ENCODE peak calls at places on chromosome 13, in eight cellular contexts. I is ascending aorta; C is NCI-H510A treated with DMSO at 0.1 percent for 48 hours; H is GM19239; W is hypothalamus; Z is stimulated activated naive CD8-positive, alpha-beta T cell treated with anti-CD3 and anti-CD28 coated beads, Interleukin-15, amount 100 ng/mL, for 72 hours; N is effector CD4-positive, alpha-beta T cell; M is Kasumi-1. R is an unnamed sample.

GRCh38 chr13:59425211-59425721 is 738.5 kb downstream of the DIAPH3 start:
- DNase-seq in C (no peak), Z (no peak), M (no peak), I (no peak), N (no peak), H (no peak), W (no peak), R (no peak)

GRCh38 chr13:71871180-71871754 is 4.3 kb upstream of the DACH1 start:
- DNase-seq in H (no peak), Z (no peak), W (no peak), M (no peak), I (no peak), N (no peak), C (no peak), R (no peak)

GRCh38 chr13:53110181-53110580 is 81.6 kb downstream of the OLFM4 start:
- DNase-seq in M (no peak), Z (no peak), I (no peak), H (no peak), C (no peak), W (no peak), N (no peak), R (no peak)

GRCh38 chr13:97257800-97258799 is 36.0 kb downstream of the MBNL2 start:
- DNase-seq in C (no peak), H (peak), Z (no peak), N (no peak), W (peak), I (peak), M (no peak), R (peak)

GRCh38 chr13:72004236-72004635 is 137.2 kb upstream of the DACH1 start:
- DNase-seq in I (no peak), W (no peak), Z (no peak), H (no peak), M (no peak), C (no peak), N (no peak), R (no peak)

GRCh38 chr13:76538004-76538403 is 348.2 kb downstream of the KCTD12 start:
- DNase-seq in H (no peak), C (no peak), N (no peak), Z (no peak), W (no peak), I (no peak), M (no peak), R (no peak)

GRCh38 chr13:22874839-22875238 is 305.9 kb upstream of the SGCG start:
- DNase-seq in W (no peak), M (no peak), N (no peak), H (no peak), Z (no peak), I (no peak), C (no peak), R (no peak)

GRCh38 chr13:112450118-112450517 is 74.0 kb downstream of the SPACA7 start:
- DNase-seq in Z (no peak), C (no peak), N (no peak), H (no peak), M (no peak), W (no peak), I (no peak), R (no peak)

GRCh38 chr13:114108141-114108761 is 24.2 kb downstream of the RASA3 start:
- DNase-seq in W (no peak), H (no peak), C (no peak), I (peak), N (no peak), Z (no peak), M (no peak), R (no peak)

GRCh38 chr13:81058916-81059290 is 718.0 kb upstream of the SPRY2 start:
- DNase-seq in N (no peak), M (no peak), I (no peak), C (no peak), W (no peak), H (no peak), Z (no peak), R (no peak)

GRCh38 chr13:36912983-36913382 is 7.1 kb downstream of the SMAD9 start:
- DNase-seq in C (no peak), W (no peak), N (no peak), H (no peak), Z (no peak), I (no peak), M (no peak), R (no peak)

GRCh38 chr13:33642374-33643065 is 175.4 kb upstream of the RFC3 start:
- DNase-seq in Z (no peak), H (no peak), N (no peak), W (no peak), I (no peak), M (no peak), C (no peak), R (no peak)

GRCh38 chr13:59780058-59780457 is 383.7 kb downstream of the DIAPH3 start:
- DNase-seq in N (no peak), H (no peak), M (no peak), C (no peak), Z (no peak), W (no peak), I (no peak), R (no peak)

GRCh38 chr13:40109324-40109958 is 454.0 kb downstream of the COG6 start:
- DNase-seq in H (no peak), Z (no peak), I (no peak), W (no peak), C (no peak), N (no peak), M (peak), R (no peak)

GRCh38 chr13:52651880-52652169 is 811 bp upstream of the SUGT1 start:
- DNase-seq in M (peak), W (no peak), N (no peak), H (no peak), I (no peak), C (peak), Z (no peak), R (no peak)

GRCh38 chr13:66994498-66995365 is 235.4 kb downstream of the PCDH9 start:
- DNase-seq in W (no peak), M (no peak), C (peak), Z (no peak), I (no peak), N (no peak), H (no peak), R (peak)

GRCh38 chr13:108470921-108471320 is 158.5 kb upstream of the MYO16 start:
- DNase-seq in M (no peak), W (no peak), H (no peak), N (no peak), Z (no peak), C (no peak), I (no peak), R (no peak)

GRCh38 chr13:109114991-109115390 is 485.6 kb downstream of the MYO16 start:
- DNase-seq in I (no peak), M (no peak), W (no peak), H (no peak), N (no peak), Z (no peak), C (no peak), R (no peak)

GRCh38 chr13:40596484-40596883 is 70.0 kb downstream of the FOXO1 start:
- DNase-seq in M (no peak), W (no peak), N (no peak), I (no peak), C (no peak), Z (no peak), H (no peak), R (no peak)

GRCh38 chr13:112616586-112617381 is 28.8 kb upstream of the TUBGCP3 start:
- DNase-seq in M (peak), H (peak), I (no peak), W (no peak), N (no peak), C (peak), Z (no peak), R (no peak)

GRCh38 chr13:109156181-109156935 is 526.9 kb downstream of the MYO16 start:
- DNase-seq in Z (no peak), M (no peak), C (no peak), H (no peak), W (no peak), N (no peak), I (no peak), R (no peak)

GRCh38 chr13:93984070-93984469 is 495.4 kb downstream of the DCT start:
- DNase-seq in N (no peak), W (no peak), I (no peak), H (no peak), C (no peak), Z (no peak), M (no peak), R (no peak)

GRCh38 chr13:57874530-57874929 is 243.0 kb downstream of the PCDH17 start:
- DNase-seq in N (no peak), M (no peak), Z (no peak), W (no peak), H (no peak), C (no peak), I (no peak), R (no peak)

GRCh38 chr13:110615322-110616102 is at the start of gene NAXD:
- DNase-seq in M (peak), I (peak), Z (peak), H (peak), C (peak), W (peak), N (peak), R (peak)

GRCh38 chr13:102777716-102778115 is 4.1 kb upstream of the TEX30 start:
- DNase-seq in W (no peak), Z (no peak), M (no peak), H (no peak), I (no peak), C (no peak), N (no peak), R (no peak)

GRCh38 chr13:31022491-31022890 is 90.0 kb downstream of the TEX26 start:
- DNase-seq in M (no peak), I (no peak), W (no peak), C (no peak), Z (no peak), N (no peak), H (no peak), R (no peak)

GRCh38 chr13:39855236-39855635 is 199.8 kb downstream of the COG6 start:
- DNase-seq in Z (no peak), I (no peak), C (no peak), W (no peak), H (no peak), M (peak), N (no peak), R (no peak)

GRCh38 chr13:38763446-38764381 is 76.8 kb downstream of the FREM2 start:
- DNase-seq in W (peak), M (peak), N (no peak), Z (no peak), I (no peak), H (no peak), C (peak), R (no peak)

GRCh38 chr13:30679483-30680330 is 55.6 kb upstream of the ALOX5AP start:
- DNase-seq in W (no peak), H (no peak), M (peak), N (no peak), Z (peak), C (no peak), I (no peak), R (no peak)

R was measured in GM12878.